ENCODE peak calls at places on chromosome 1, in eight cellular contexts. S, J, X, M, B, F, N and Z are unnamed samples.

GRCh38 chr1:248786106-248786665 is 30.6 kb upstream of the LYPD8 start:
- DNase-seq in X (no peak), F (no peak), J (no peak), N (no peak), S (no peak), M (no peak), B (no peak), Z (no peak)

GRCh38 chr1:160340146-160340545 is 2.9 kb downstream of the COPA start:
- DNase-seq in F (no peak), X (no peak), S (no peak), J (no peak), B (no peak), M (no peak), N (no peak), Z (no peak)

GRCh38 chr1:160115545-160116276 is at the start of gene ATP1A2:
- DNase-seq in F (no peak), N (no peak), M (no peak), J (peak; percentile 80), S (no peak), X (no peak), B (no peak), Z (no peak)

GRCh38 chr1:55618203-55618602 is 403.0 kb upstream of the USP24 start:
- DNase-seq in B (no peak), J (no peak), S (no peak), X (no peak), N (no peak), F (no peak), M (no peak), Z (no peak)

GRCh38 chr1:212413902-212414327 is 771 bp downstream of the PACC1 start:
- DNase-seq in J (no peak), S (no peak), M (no peak), B (peak; percentile 14), X (peak; percentile 48), N (no peak), F (no peak), Z (no peak)

GRCh38 chr1:116738673-116739370 is 15.4 kb upstream of the CD2 start:
- DNase-seq in B (no peak), M (no peak), S (no peak), F (peak; percentile 31), J (no peak), X (no peak), N (no peak), Z (no peak)

GRCh38 chr1:92310185-92310597 is 11.3 kb downstream of the RPAP2 start:
- DNase-seq in F (no peak), N (no peak), B (peak; percentile 50), X (peak; percentile 28), S (no peak), J (no peak), M (no peak), Z (no peak)

GRCh38 chr1:161013591-161014513 is 7.1 kb downstream of the F11R start:
- DNase-seq in F (peak; percentile 76), J (peak; percentile 89), S (peak; percentile 93), N (no peak), X (peak; percentile 92), M (peak; percentile 93), B (peak; percentile 85), Z (peak; percentile 96)

GRCh38 chr1:93617670-93618488 is 63.8 kb downstream of the BCAR3 start:
- DNase-seq in M (peak; percentile 89), N (no peak), S (no peak), F (no peak), J (no peak), B (no peak), X (peak; percentile 67), Z (no peak)

DNA sequence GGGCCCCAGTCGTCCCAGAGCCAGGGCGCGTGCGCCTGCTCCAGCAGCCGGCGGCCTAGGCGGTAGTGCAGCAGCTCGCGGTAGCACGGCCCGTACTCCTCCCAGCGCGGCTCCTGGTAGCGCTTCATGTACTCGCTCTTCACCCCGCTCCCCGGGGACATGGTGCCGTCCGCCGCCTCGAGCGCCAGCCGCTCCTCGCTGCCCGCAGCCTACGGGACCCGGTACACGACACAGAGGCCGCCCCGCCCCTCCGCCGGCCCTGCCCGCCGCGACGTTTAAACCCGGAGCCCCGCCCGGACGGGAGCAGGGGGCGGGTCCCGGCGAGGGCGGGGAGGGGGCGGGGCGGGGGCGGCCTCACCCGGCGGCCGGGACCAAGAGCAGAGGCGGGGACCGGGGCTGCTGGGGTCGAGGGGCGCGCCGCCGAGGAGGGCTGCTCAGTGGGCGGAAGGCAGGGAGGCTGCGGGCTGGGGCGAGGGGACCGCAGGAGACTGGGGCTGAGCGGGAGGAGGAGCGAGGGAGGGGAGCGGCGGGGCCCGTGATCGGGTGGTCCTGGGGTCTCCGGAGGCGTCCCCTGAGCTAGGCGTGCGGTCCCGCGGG is 444 bp downstream of the CCSAP start:
- DNase-seq in N (peak; percentile 28), X (peak; percentile 62), M (peak; percentile 92), S (peak; percentile 75), B (peak; percentile 57), F (peak; percentile 65), J (peak; percentile 86), Z (peak; percentile 65)
- TF ChIP-seq POLR2A in N (peak; percentile 65), X (peak; percentile 84), M (peak; percentile 63), S (no peak), B (no peak), F (no peak), J (no peak), Z (no peak)

DNA sequence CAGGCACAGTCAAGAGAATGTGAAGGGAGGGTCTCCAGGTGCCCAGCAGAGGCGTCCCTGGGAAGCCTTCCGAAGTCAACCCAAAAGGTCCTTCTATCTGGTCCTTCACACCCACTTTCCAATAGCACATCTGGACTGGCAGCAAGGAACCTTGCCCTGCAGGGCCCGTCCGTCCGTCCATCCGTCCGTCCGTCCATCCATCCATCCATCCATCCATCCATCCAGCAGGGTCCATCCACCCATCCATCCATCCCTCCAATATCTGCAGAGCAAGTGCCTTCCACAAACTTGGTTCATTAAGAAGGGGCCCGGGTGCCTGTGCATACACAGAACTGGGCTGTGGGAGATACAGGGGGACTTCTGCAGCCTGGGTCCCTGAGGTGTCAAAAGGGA is 31.6 kb downstream of the SLC45A1 start:
- DNase-seq in M (no peak), F (no peak), N (no peak), J (no peak), B (no peak), X (no peak), S (no peak), Z (no peak)
- TF ChIP-seq POLR2A in M (no peak), F (no peak), N (no peak), J (no peak), B (no peak), X (no peak), S (no peak), Z (no peak)

GRCh38 chr1:173824315-173825081 is at the start of the genes CENPL and DARS2:
- DNase-seq in S (peak; percentile 94), X (peak; percentile 91), M (peak; percentile 96), N (peak; percentile 96), F (peak; percentile 63), J (peak; percentile 96), B (peak; percentile 98), Z (peak; percentile 99)
- TF ChIP-seq POLR2A in S (no peak), X (peak; percentile 51), M (peak; percentile 62), N (peak; percentile 26), F (peak; percentile 76), J (peak; percentile 21), B (peak; percentile 86), Z (no peak)

GRCh38 chr1:114719424-114719787 is 2.8 kb upstream of the NRAS start:
- DNase-seq in M (no peak), F (no peak), J (no peak), S (no peak), B (no peak), N (no peak), X (no peak), Z (no peak)

GRCh38 chr1:114720492-114720891 is 3.9 kb upstream of the NRAS start:
- DNase-seq in M (no peak), N (no peak), J (no peak), X (no peak), B (no peak), S (no peak), F (no peak), Z (no peak)

GRCh38 chr1:114725230-114725629 is 8.7 kb upstream of the NRAS start:
- DNase-seq in S (no peak), J (no peak), B (peak; percentile 61), M (no peak), F (no peak), X (no peak), N (no peak), Z (no peak)

GRCh38 chr1:114723457-114723856 is 6.9 kb upstream of the NRAS start:
- DNase-seq in J (no peak), N (no peak), B (no peak), S (no peak), M (no peak), F (no peak), X (no peak), Z (no peak)

DNA sequence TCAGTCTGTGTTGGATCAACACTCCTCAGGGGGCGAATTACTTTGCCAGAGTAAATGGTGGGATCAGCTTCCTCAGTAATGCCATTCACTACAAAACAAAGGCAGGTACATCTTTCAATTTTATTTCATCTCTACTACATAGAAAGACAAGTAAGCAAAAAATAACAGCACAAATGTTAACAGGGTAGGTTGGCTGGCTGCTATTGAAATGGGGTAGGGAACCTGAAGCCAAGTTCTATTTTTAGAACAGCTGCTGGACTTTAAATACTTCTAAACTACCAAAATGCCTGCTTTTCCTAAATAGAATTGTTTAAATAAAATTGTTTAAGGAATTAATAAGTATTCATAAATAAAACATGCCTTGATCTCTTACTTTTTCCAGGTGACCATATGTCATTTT is 7.3 kb upstream of the NRAS start:
- DNase-seq in N (no peak), S (no peak), J (no peak), X (no peak), B (no peak), F (no peak), M (no peak), Z (no peak)
- TF ChIP-seq POLR2A in N (no peak), S (no peak), J (no peak), X (no peak), B (no peak), F (no peak), M (no peak), Z (no peak)

DNA sequence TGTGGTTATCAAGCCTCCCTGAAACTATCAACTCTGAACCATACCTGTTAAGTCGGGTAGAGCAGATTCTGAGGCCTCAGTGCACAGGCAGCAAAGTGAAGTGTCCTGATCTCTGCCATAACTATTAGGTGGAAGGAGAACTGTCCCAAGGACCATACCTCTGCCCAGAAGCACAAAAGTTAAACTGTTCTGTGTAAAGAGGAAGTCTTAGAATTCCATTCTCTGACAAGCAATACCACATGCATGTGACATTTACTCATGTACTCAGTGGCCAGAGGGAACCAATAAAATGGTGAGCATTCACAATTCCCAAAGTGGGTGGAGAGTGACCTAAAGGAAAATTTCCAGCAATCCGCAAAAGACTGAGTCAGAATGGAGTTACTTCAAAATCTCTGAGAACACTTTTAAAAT is 61.0 kb downstream of the TOR3A start:
- DNase-seq in F (no peak), J (no peak), M (no peak), B (peak; percentile 99), N (peak; percentile 92), S (no peak), X (peak; percentile 66), Z (peak; percentile 70)
- TF ChIP-seq POLR2A in F (no peak), J (no peak), M (peak; percentile 21), B (peak; percentile 99), N (no peak), S (no peak), X (no peak), Z (no peak)